ENCODE peak calls at places on chromosomes 6 and 20, in ten cellular contexts. E is hepatocyte; U is lower lobe of right lung; B is body of pancreas; G is brain microvascular endothelial cell; Z is cardiac muscle cell; Q is heart left ventricle; C is SK-N-MC; A is naive thymus-derived CD4-positive, alpha-beta T cell; L is adrenal gland. V is an unnamed sample.

GRCh38 chr6:8335896-8336295 is 99.4 kb downstream of the SLC35B3 start:
- DNase-seq in G (no peak), C (no peak), L (no peak), B (no peak), U (no peak), Z (no peak), E (peak), Q (no peak), A (no peak), V (no peak)

GRCh38 chr6:7151381-7151780 is 43.6 kb downstream of the RREB1 start:
- DNase-seq in Z (no peak), Q (no peak), L (no peak), A (no peak), E (no peak), U (no peak), B (no peak), C (no peak), G (no peak), V (no peak)

GRCh38 chr6:108562503-108562993 is 1.8 kb downstream of the FOXO3 start:
- DNase-seq in B (peak), A (no peak), Q (peak), Z (peak), G (peak), C (peak), L (peak), U (peak), E (peak), V (peak)

GRCh38 chr6:170276369-170277057 is 14.4 kb downstream of the DLL1 start:
- DNase-seq in E (no peak), G (no peak), L (peak), U (no peak), Z (peak), Q (peak), A (no peak), C (no peak), B (peak), V (peak)

GRCh38 chr6:68008445-68008844 is 626.6 kb upstream of the ADGRB3 start:
- DNase-seq in Q (no peak), Z (peak), A (no peak), L (no peak), U (no peak), G (no peak), E (no peak), B (no peak), C (no peak), V (no peak)

GRCh38 chr6:127637830-127638229 is 60.9 kb downstream of the C6orf58 start:
- DNase-seq in L (no peak), G (no peak), B (no peak), Q (no peak), Z (peak), A (no peak), C (no peak), U (no peak), E (no peak), V (no peak)

GRCh38 chr6:11196511-11197174 is 35.8 kb downstream of the NEDD9 start:
- DNase-seq in Z (peak), A (no peak), Q (no peak), E (no peak), B (no peak), G (peak), L (no peak), C (no peak), U (no peak), V (no peak)

GRCh38 chr20:24993337-24994185 is 1.0 kb upstream of the APMAP start:
- DNase-seq in Z (peak), G (no peak), E (peak), C (no peak), B (no peak), Q (peak), U (no peak), L (no peak), A (no peak), V (no peak)

GRCh38 chr6:166777096-166777630 is 150.1 kb upstream of the RPS6KA2 start:
- DNase-seq in B (no peak), Q (no peak), A (no peak), E (no peak), L (no peak), C (no peak), G (no peak), Z (no peak), U (no peak), V (no peak)

GRCh38 chr20:14848806-14849205 is 511.4 kb upstream of the FLRT3 start:
- DNase-seq in B (no peak), Z (no peak), G (peak), U (no peak), A (no peak), L (no peak), E (no peak), C (no peak), Q (no peak), V (no peak)

GRCh38 chr6:14763139-14763538 is 482.7 kb upstream of the JARID2 start:
- DNase-seq in B (no peak), E (peak), G (peak), L (no peak), U (no peak), Z (peak), C (no peak), Q (no peak), A (no peak), V (no peak)

GRCh38 chr6:112321882-112322508 is 25.1 kb upstream of the RFPL4B start:
- DNase-seq in L (no peak), B (no peak), A (no peak), U (no peak), E (no peak), G (no peak), C (no peak), Q (no peak), Z (no peak), V (no peak)

DNA sequence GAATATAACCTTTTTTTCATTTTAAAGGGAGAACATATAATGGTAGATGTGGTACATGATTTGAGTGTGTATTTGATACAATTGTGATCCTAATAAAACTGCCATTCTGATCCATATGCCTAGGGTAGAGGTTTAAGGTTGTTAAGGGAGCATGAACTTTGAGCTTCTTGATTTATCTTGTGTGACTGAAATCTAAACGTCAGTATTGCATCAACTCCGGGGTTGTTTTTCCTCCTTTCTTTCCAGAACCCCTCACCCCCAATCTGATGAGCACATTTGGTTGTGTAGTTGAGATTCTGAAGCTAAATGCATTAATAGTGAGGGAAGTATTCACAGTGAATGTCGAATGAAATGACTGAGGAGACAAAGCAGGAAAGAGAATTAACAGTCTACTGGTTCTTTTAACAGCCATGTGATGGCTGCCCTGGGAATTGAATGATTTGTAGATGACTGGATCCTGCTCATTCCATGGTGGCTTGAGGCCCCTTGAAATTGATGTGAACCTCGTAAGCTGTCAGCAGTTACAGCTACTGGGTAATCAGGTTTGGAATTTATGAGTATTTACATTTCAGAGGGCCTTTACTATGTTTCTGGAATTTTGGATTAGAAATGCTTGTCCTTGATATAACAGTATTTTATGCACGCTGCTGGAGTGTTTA is 44.8 kb downstream of the FARS2 start:
- DNase-seq in Q (no peak), B (no peak), L (no peak), U (no peak), Z (no peak), E (peak), G (no peak), C (no peak), A (no peak), V (no peak)
- H3K4me3 ChIP-seq in Q (no peak), B (no peak), L (no peak), U (no peak), Z (no peak), E (no peak), G (no peak), C (no peak), A (no peak), V (no peak)

GRCh38 chr6:53858196-53858595 is 63.4 kb downstream of the LRRC1 start:
- DNase-seq in U (no peak), Z (no peak), C (no peak), G (no peak), L (no peak), A (no peak), B (no peak), Q (no peak), E (no peak), V (no peak)

GRCh38 chr6:53854843-53855567 is 60.2 kb downstream of the LRRC1 start:
- DNase-seq in A (no peak), C (no peak), E (peak), Q (no peak), B (no peak), L (no peak), G (no peak), Z (no peak), U (no peak), V (no peak)

GRCh38 chr6:53858913-53859312 is 64.1 kb downstream of the LRRC1 start:
- DNase-seq in L (no peak), E (no peak), G (no peak), A (no peak), Q (no peak), C (no peak), Z (no peak), U (no peak), B (no peak), V (no peak)

GRCh38 chr6:53857318-53858094 is 62.7 kb downstream of the LRRC1 start:
- DNase-seq in E (no peak), U (no peak), C (no peak), Q (no peak), B (no peak), L (no peak), A (no peak), Z (no peak), G (no peak), V (no peak)

DNA sequence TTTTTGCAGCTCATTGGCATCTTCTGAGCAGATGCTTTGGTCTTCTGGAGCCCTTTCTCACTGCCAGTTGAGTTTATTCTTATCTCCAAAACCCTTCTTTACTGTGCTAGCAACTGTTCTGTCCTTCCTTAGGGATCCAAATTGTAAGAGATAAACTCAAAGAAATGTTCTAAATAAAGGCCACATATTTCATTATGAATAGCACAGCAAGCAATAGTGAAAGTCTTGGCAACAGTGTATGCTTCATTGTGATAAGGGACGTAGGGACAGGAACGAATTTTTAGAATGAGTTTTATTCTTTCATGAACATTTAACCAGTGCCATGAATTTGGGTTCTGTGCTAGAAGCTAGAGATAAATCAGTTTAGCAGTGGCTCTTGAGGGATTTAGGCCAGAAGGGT is 61.1 kb downstream of the LRRC1 start:
- DNase-seq in G (no peak), E (no peak), L (no peak), Z (no peak), A (no peak), B (no peak), U (no peak), Q (no peak), C (no peak), V (no peak)
- H3K27ac ChIP-seq in G (no peak), E (peak), L (no peak), Z (no peak), A (no peak), B (no peak), U (no peak), Q (no peak), C (no peak), V (no peak)

DNA sequence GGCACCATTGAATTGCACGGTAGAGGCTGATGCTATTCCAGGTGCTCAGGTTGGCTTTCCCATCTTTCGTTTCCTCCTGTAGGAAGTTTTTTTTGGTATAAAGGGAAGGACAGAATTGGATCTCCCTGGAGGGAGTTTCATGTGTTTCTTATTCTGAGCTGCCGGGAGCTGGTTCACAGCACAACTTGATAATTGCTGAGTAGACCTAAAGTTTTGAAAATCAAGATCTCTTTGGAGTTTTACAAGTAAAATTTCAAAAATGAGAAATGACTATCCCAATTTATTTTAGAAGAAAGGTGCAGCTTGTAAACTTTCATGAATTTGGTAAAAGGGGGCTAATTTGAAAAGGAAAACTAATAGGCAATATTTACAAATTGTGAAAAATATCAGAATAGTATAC is 125.2 kb upstream of the ESR1 start:
- DNase-seq in L (no peak), U (no peak), Q (no peak), G (no peak), C (no peak), E (no peak), B (no peak), Z (no peak), A (no peak), V (no peak)
- H3K4me3 ChIP-seq in L (no peak), U (no peak), Q (no peak), G (no peak), C (no peak), E (no peak), B (no peak), Z (no peak), A (no peak), V (no peak)

GRCh38 chr6:1382883-1383728 is 6.3 kb upstream of the FOXF2 start:
- DNase-seq in L (no peak), E (peak), G (no peak), A (no peak), Z (no peak), B (no peak), U (no peak), Q (no peak), C (no peak), V (no peak)
- H3K27ac ChIP-seq in L (no peak), E (peak), G (no peak), A (no peak), Z (no peak), B (no peak), U (peak), Q (peak), C (no peak), V (no peak)

GRCh38 chr6:390914-391558 is 516 bp upstream of the IRF4 start:
- DNase-seq in C (no peak), G (no peak), U (no peak), Q (no peak), E (no peak), B (no peak), Z (no peak), L (no peak), A (no peak), V (no peak)

GRCh38 chr6:392441-393390 is 1.2 kb downstream of the IRF4 start:
- DNase-seq in U (no peak), E (no peak), Z (no peak), C (no peak), Q (no peak), A (no peak), B (no peak), G (no peak), L (no peak), V (no peak)

GRCh38 chr6:393391-394221 is 2.1 kb downstream of the IRF4 start:
- DNase-seq in Q (no peak), L (no peak), E (no peak), C (no peak), U (no peak), A (no peak), G (no peak), Z (no peak), B (no peak), V (no peak)

GRCh38 chr6:389622-390021 is 1.9 kb upstream of the IRF4 start:
- DNase-seq in B (no peak), E (no peak), A (no peak), C (no peak), U (no peak), Z (no peak), L (no peak), Q (no peak), G (no peak), V (no peak)

GRCh38 chr6:391559-392440 is at the start of gene IRF4:
- DNase-seq in Z (no peak), E (no peak), L (peak), C (no peak), U (no peak), B (no peak), Q (no peak), G (no peak), A (no peak), V (peak)
- H3K4me3 ChIP-seq in Z (peak), E (no peak), L (no peak), C (no peak), U (peak), B (no peak), Q (peak), G (peak), A (peak), V (peak)

GRCh38 chr6:41522780-41523548 is 23.2 kb upstream of the FOXP4 start:
- DNase-seq in L (no peak), Q (no peak), E (no peak), C (no peak), Z (no peak), U (no peak), B (no peak), G (no peak), A (no peak), V (no peak)

GRCh38 chr6:41518118-41518517 is 28.1 kb upstream of the FOXP4 start:
- DNase-seq in B (peak), Q (no peak), G (no peak), A (no peak), C (no peak), L (no peak), E (peak), U (peak), Z (no peak), V (no peak)

GRCh38 chr6:41517473-41517872 is 28.7 kb upstream of the FOXP4 start:
- DNase-seq in U (no peak), Q (no peak), Z (no peak), G (no peak), B (no peak), C (no peak), E (no peak), A (no peak), L (no peak), V (no peak)

GRCh38 chr6:41519305-41519747 is 26.9 kb upstream of the FOXP4 start:
- DNase-seq in A (no peak), E (peak), G (no peak), U (no peak), B (no peak), Q (no peak), Z (no peak), C (no peak), L (no peak), V (no peak)

DNA sequence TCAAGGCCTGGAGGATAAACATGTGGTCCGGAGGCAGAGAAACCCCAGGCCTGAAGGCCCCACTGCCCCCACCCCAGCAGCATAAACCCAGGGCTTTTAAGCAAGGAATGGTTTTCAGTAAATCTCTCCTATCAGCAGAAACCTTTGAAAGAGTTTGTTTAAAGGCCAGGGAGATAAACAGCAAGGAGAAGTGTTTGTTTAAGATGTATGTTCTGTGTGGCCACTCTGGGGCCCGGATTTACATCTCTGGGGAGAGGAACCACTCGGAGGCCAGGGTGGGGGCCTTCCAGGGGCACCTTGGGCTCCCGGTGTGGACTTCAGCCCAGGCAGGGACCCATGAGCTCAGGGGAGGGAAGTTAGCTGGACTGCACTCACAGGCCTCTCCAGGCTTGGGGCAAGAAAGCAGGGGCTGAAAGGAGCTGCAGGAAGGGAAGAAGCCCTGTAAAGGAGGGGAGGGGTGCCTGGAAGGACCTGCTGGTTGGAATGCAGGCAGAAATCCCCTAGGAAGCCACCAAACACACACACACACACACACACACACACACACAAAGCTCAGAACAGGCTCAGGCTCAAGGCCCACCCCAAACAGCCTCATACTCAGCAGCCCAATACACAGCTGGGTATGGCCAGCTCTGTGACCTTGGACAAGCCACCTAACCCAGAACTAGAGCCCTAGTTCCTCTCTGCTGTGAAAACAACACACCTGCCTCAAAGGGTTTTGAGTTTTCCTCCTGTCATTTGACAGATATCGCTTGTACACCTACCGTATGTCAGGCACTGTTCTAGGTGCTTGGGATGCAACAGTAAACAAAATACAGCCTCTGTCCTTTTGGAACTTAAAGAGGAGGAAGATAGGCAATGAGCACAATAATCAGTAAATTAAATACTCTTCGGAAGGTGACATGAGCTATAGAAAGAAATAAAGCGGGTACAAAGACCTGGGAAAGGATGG is 26.2 kb upstream of the FOXP4 start:
- DNase-seq in L (no peak), G (no peak), B (peak), U (peak), E (peak), A (no peak), Q (no peak), Z (no peak), C (no peak), V (no peak)
- H3K27ac ChIP-seq in L (no peak), G (no peak), B (peak), U (peak), E (peak), A (no peak), Q (no peak), Z (peak), C (no peak), V (no peak)